ENCODE peak calls at places on chromosomes 3 and 15, in seven cellular contexts. One of them, this sample, is unnamed.

GRCh38 chr3:150144309-150144708 is 173.6 kb upstream of the PFN2 start:
- DNase-seq in astrocyte: no peak
- DNase-seq in pancreas: no peak
- DNase-seq in testis: no peak
- DNase-seq in cardiac muscle cell: no peak
- DNase-seq in ovary: no peak
- DNase-seq in PC-3: no peak
- DNase-seq in this sample: no peak

GRCh38 chr15:99399612-99400011 is 148.3 kb downstream of the LRRC28 start:
- DNase-seq in ovary: no peak
- DNase-seq in testis: no peak
- DNase-seq in cardiac muscle cell: peak; percentile 22
- DNase-seq in PC-3: no peak
- DNase-seq in astrocyte: no peak
- DNase-seq in pancreas: no peak
- DNase-seq in this sample: no peak

GRCh38 chr15:27550635-27551034 is 548.5 kb downstream of the OCA2 start:
- DNase-seq in testis: no peak
- DNase-seq in astrocyte: no peak
- DNase-seq in cardiac muscle cell: no peak
- DNase-seq in ovary: no peak
- DNase-seq in PC-3: no peak
- DNase-seq in pancreas: no peak
- DNase-seq in this sample: no peak

GRCh38 chr3:136819784-136820640 is 1.1 kb downstream of the SLC35G2 start:
- DNase-seq in ovary: peak; percentile 35
- DNase-seq in pancreas: peak; percentile 57
- DNase-seq in PC-3: peak; percentile 19
- DNase-seq in astrocyte: peak; percentile 62
- DNase-seq in cardiac muscle cell: peak; percentile 77
- DNase-seq in testis: peak; percentile 87
- DNase-seq in this sample: peak; percentile 60

GRCh38 chr15:62262305-62262941 is 97.3 kb upstream of the C2CD4B start:
- DNase-seq in ovary: no peak
- DNase-seq in PC-3: no peak
- DNase-seq in pancreas: no peak
- DNase-seq in cardiac muscle cell: no peak
- DNase-seq in testis: no peak
- DNase-seq in astrocyte: no peak
- DNase-seq in this sample: no peak

GRCh38 chr15:31297880-31298456 is 28.7 kb upstream of the KLF13 start:
- DNase-seq in astrocyte: no peak
- DNase-seq in testis: peak; percentile 3
- DNase-seq in pancreas: no peak
- DNase-seq in cardiac muscle cell: no peak
- DNase-seq in PC-3: peak; percentile 31
- DNase-seq in ovary: no peak
- DNase-seq in this sample: no peak

GRCh38 chr3:182713743-182714517 is 79.4 kb upstream of the ATP11B start:
- DNase-seq in cardiac muscle cell: peak; percentile 88
- DNase-seq in astrocyte: peak; percentile 45
- DNase-seq in pancreas: no peak
- DNase-seq in PC-3: peak; percentile 81
- DNase-seq in testis: no peak
- DNase-seq in ovary: no peak
- DNase-seq in this sample: peak; percentile 70

GRCh38 chr3:55591893-55592292 is 104.8 kb upstream of the WNT5A start:
- DNase-seq in testis: no peak
- DNase-seq in ovary: no peak
- DNase-seq in pancreas: no peak
- DNase-seq in cardiac muscle cell: no peak
- DNase-seq in astrocyte: peak; percentile 34
- DNase-seq in PC-3: no peak
- DNase-seq in this sample: no peak

GRCh38 chr15:80562846-80563245 is 132.3 kb upstream of the ABHD17C start:
- DNase-seq in cardiac muscle cell: no peak
- DNase-seq in astrocyte: no peak
- DNase-seq in PC-3: no peak
- DNase-seq in ovary: no peak
- DNase-seq in pancreas: no peak
- DNase-seq in testis: no peak
- DNase-seq in this sample: no peak

GRCh38 chr3:18409266-18409665 is 15.9 kb downstream of the SATB1 start:
- DNase-seq in testis: no peak
- DNase-seq in pancreas: no peak
- DNase-seq in cardiac muscle cell: no peak
- DNase-seq in astrocyte: no peak
- DNase-seq in PC-3: no peak
- DNase-seq in ovary: no peak
- DNase-seq in this sample: no peak

GRCh38 chr3:105527949-105528348 is 161.2 kb downstream of the ALCAM start:
- DNase-seq in ovary: no peak
- DNase-seq in cardiac muscle cell: no peak
- DNase-seq in PC-3: peak; percentile 85
- DNase-seq in pancreas: no peak
- DNase-seq in testis: no peak
- DNase-seq in astrocyte: peak; percentile 50
- DNase-seq in this sample: no peak

GRCh38 chr3:123757281-123757940 is 126.7 kb downstream of the MYLK start:
- DNase-seq in PC-3: no peak
- DNase-seq in ovary: no peak
- DNase-seq in pancreas: no peak
- DNase-seq in cardiac muscle cell: no peak
- DNase-seq in astrocyte: peak; percentile 11
- DNase-seq in testis: peak; percentile 24
- DNase-seq in this sample: peak; percentile 86

GRCh38 chr3:57752307-57752706 is 3.8 kb upstream of the SLMAP start:
- DNase-seq in cardiac muscle cell: no peak
- DNase-seq in testis: no peak
- DNase-seq in pancreas: no peak
- DNase-seq in PC-3: peak; percentile 92
- DNase-seq in astrocyte: peak; percentile 73
- DNase-seq in ovary: no peak
- DNase-seq in this sample: no peak

GRCh38 chr15:22240403-22240802 is 160.1 kb downstream of the OR4M2 start:
- DNase-seq in PC-3: no peak
- DNase-seq in cardiac muscle cell: no peak
- DNase-seq in pancreas: no peak
- DNase-seq in ovary: no peak
- DNase-seq in testis: no peak
- DNase-seq in astrocyte: no peak
- DNase-seq in this sample: no peak

GRCh38 chr15:45635191-45635638 is 386 bp downstream of the SQOR start:
- DNase-seq in ovary: peak; percentile 58
- DNase-seq in astrocyte: no peak
- DNase-seq in PC-3: peak; percentile 51
- DNase-seq in pancreas: peak; percentile 76
- DNase-seq in testis: peak; percentile 70
- DNase-seq in cardiac muscle cell: no peak
- DNase-seq in this sample: peak; percentile 70

GRCh38 chr3:142915636-142916035 is 26.8 kb upstream of the PCOLCE2 start:
- DNase-seq in cardiac muscle cell: no peak
- DNase-seq in ovary: no peak
- DNase-seq in testis: no peak
- DNase-seq in pancreas: no peak
- DNase-seq in PC-3: no peak
- DNase-seq in astrocyte: no peak
- DNase-seq in this sample: no peak

GRCh38 chr3:149343951-149344350 is 10.5 kb upstream of the TM4SF18 start:
- DNase-seq in astrocyte: no peak
- DNase-seq in PC-3: no peak
- DNase-seq in cardiac muscle cell: no peak
- DNase-seq in ovary: no peak
- DNase-seq in pancreas: no peak
- DNase-seq in testis: no peak
- DNase-seq in this sample: peak; percentile 20

GRCh38 chr3:82217571-82217970 is 456.1 kb upstream of the GBE1 start:
- DNase-seq in testis: no peak
- DNase-seq in cardiac muscle cell: no peak
- DNase-seq in pancreas: no peak
- DNase-seq in ovary: no peak
- DNase-seq in astrocyte: no peak
- DNase-seq in PC-3: no peak
- DNase-seq in this sample: no peak

GRCh38 chr15:45199136-45199810 is 11.5 kb upstream of the SHF start:
- DNase-seq in astrocyte: peak; percentile 8
- DNase-seq in testis: peak; percentile 49
- DNase-seq in cardiac muscle cell: no peak
- DNase-seq in PC-3: peak; percentile 26
- DNase-seq in pancreas: no peak
- DNase-seq in ovary: peak; percentile 43
- DNase-seq in this sample: peak; percentile 28

GRCh38 chr15:101294731-101295606 is at the start of gene SNRPA1:
- DNase-seq in pancreas: peak; percentile 99
- DNase-seq in cardiac muscle cell: peak; percentile 98
- DNase-seq in ovary: peak; percentile 98
- DNase-seq in astrocyte: peak; percentile 87
- DNase-seq in PC-3: peak; percentile 95
- DNase-seq in testis: peak; percentile 98
- DNase-seq in this sample: peak; percentile 97

GRCh38 chr3:156291269-156292123 is 171.1 kb downstream of the KCNAB1 start:
- DNase-seq in pancreas: no peak
- DNase-seq in cardiac muscle cell: peak; percentile 14
- DNase-seq in ovary: no peak
- DNase-seq in PC-3: no peak
- DNase-seq in astrocyte: peak; percentile 25
- DNase-seq in testis: peak; percentile 24
- DNase-seq in this sample: peak; percentile 11

GRCh38 chr3:162970292-162970691 is 1473.7 kb downstream of the OTOL1 start:
- DNase-seq in astrocyte: no peak
- DNase-seq in cardiac muscle cell: no peak
- DNase-seq in pancreas: no peak
- DNase-seq in ovary: no peak
- DNase-seq in testis: no peak
- DNase-seq in PC-3: no peak
- DNase-seq in this sample: no peak

GRCh38 chr15:85532689-85533088 is 152.3 kb downstream of the AKAP13 start:
- DNase-seq in PC-3: no peak
- DNase-seq in pancreas: peak; percentile 46
- DNase-seq in ovary: no peak
- DNase-seq in testis: no peak
- DNase-seq in cardiac muscle cell: no peak
- DNase-seq in astrocyte: no peak
- DNase-seq in this sample: no peak
- H3K4me1 ChIP-seq in PC-3: no peaks in the 10 kb centered on the region
- H3K4me1 ChIP-seq in pancreas: peaks cover 17% of the 10 kb centered on the region
- H3K4me1 ChIP-seq in ovary: no peaks in the 10 kb centered on the region
- H3K4me1 ChIP-seq in testis: peaks cover 9% of the 10 kb centered on the region
- H3K4me1 ChIP-seq in cardiac muscle cell: peaks cover 11% of the 10 kb centered on the region
- H3K4me1 ChIP-seq in astrocyte: peaks cover 6% of the 10 kb centered on the region
- H3K4me1 ChIP-seq in this sample: peaks cover 3% of the 10 kb centered on the region

GRCh38 chr3:172553526-172554252 is 30.5 kb upstream of the TNFSF10 start:
- DNase-seq in astrocyte: no peak
- DNase-seq in pancreas: no peak
- DNase-seq in testis: no peak
- DNase-seq in PC-3: no peak
- DNase-seq in cardiac muscle cell: no peak
- DNase-seq in ovary: no peak
- DNase-seq in this sample: no peak

GRCh38 chr3:172549144-172549543 is 25.9 kb upstream of the TNFSF10 start:
- DNase-seq in pancreas: no peak
- DNase-seq in testis: no peak
- DNase-seq in ovary: no peak
- DNase-seq in PC-3: no peak
- DNase-seq in astrocyte: peak; percentile 14
- DNase-seq in cardiac muscle cell: peak; percentile 35
- DNase-seq in this sample: no peak

GRCh38 chr3:172546628-172547214 is 23.5 kb upstream of the TNFSF10 start:
- DNase-seq in astrocyte: no peak
- DNase-seq in pancreas: no peak
- DNase-seq in PC-3: no peak
- DNase-seq in cardiac muscle cell: no peak
- DNase-seq in ovary: no peak
- DNase-seq in testis: no peak
- DNase-seq in this sample: no peak

GRCh38 chr3:172546105-172546504 is 22.9 kb upstream of the TNFSF10 start:
- DNase-seq in testis: no peak
- DNase-seq in pancreas: no peak
- DNase-seq in cardiac muscle cell: no peak
- DNase-seq in astrocyte: no peak
- DNase-seq in ovary: no peak
- DNase-seq in PC-3: peak; percentile 87
- DNase-seq in this sample: no peak

DNA sequence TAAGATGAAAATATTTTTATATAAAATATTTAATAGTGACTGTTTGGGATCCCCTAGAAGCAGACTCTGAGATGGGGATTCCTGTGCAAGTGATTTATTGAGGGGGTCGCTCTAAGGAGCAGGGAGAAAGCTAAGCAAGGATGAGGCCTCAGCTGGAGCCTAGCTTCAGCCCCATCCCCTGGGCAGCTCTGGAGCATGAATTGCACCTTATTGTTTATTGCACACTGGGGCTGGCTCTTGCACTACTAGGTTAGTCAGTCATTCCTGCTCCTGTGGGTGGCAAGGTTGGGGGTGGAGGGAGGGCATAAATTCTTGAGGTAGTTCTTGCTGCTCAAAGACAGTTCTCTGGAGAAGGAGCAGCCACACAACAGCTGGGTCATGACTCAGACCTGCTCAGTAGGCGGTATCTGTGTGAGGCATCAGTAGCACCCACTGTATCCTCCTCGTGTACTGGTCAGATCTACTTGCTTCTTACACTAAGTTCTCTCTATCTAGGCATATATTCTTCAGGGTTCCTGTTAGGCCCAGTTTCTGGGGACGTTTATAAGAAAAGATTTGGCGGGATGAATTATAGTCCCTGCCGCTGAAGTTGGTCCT is 27.2 kb upstream of the TNFSF10 start:
- DNase-seq in astrocyte: peak; percentile 96
- DNase-seq in pancreas: no peak
- DNase-seq in ovary: no peak
- DNase-seq in cardiac muscle cell: peak; percentile 84
- DNase-seq in PC-3: peak; percentile 80
- DNase-seq in testis: no peak
- DNase-seq in this sample: peak; percentile 19
- H3K27ac ChIP-seq in astrocyte: peak overlapping the region; percentile 26
- H3K27ac ChIP-seq in pancreas: no peak overlapping the region
- H3K27ac ChIP-seq in ovary: no peak overlapping the region
- H3K27ac ChIP-seq in cardiac muscle cell: no peak overlapping the region
- H3K27ac ChIP-seq in PC-3: no peak overlapping the region
- H3K27ac ChIP-seq in testis: no peak overlapping the region
- H3K27ac ChIP-seq in this sample: no peak overlapping the region

GRCh38 chr15:25250906-25251622 is 187.8 kb downstream of the UBE3A start:
- DNase-seq in ovary: no peak
- DNase-seq in pancreas: no peak
- DNase-seq in PC-3: no peak
- DNase-seq in astrocyte: no peak
- DNase-seq in testis: no peak
- DNase-seq in cardiac muscle cell: no peak
- DNase-seq in this sample: no peak
- H3K9me3 ChIP-seq in ovary: peaks cover 8% of the 10 kb centered on the region
- H3K9me3 ChIP-seq in pancreas: no peaks in the 10 kb centered on the region
- H3K9me3 ChIP-seq in PC-3: peaks cover 6% of the 10 kb centered on the region
- H3K9me3 ChIP-seq in astrocyte: peaks cover 25% of the 10 kb centered on the region
- H3K9me3 ChIP-seq in testis: no peaks in the 10 kb centered on the region
- H3K9me3 ChIP-seq in cardiac muscle cell: no peaks in the 10 kb centered on the region
- H3K9me3 ChIP-seq in this sample: no peaks in the 10 kb centered on the region

DNA sequence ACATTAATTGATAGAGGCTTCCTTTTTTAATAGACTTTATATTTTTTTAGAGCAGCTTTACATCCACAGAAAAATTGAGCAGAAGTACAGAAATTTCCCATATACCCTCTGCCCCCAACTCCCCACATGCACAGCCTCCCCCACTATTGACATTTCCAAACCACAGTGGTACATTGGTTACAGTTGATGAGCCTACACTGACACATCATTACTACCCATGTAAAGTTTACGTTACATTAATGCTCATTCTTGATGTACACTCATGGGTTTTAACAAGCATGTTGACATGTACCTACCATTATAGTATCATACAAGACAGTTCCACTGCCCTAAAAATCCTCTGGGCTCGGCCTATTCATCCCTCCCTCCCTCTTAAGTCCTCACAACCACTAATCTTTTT is 78.7 kb downstream of the USF3 start:
- DNase-seq in pancreas: no peak
- DNase-seq in PC-3: peak; percentile 10
- DNase-seq in testis: no peak
- DNase-seq in astrocyte: no peak
- DNase-seq in cardiac muscle cell: no peak
- DNase-seq in ovary: no peak
- DNase-seq in this sample: no peak
- H3K4me1 ChIP-seq in pancreas: no peaks in the 10 kb centered on the region
- H3K4me1 ChIP-seq in PC-3: no peaks in the 10 kb centered on the region
- H3K4me1 ChIP-seq in testis: no peaks in the 10 kb centered on the region
- H3K4me1 ChIP-seq in astrocyte: no peaks in the 10 kb centered on the region
- H3K4me1 ChIP-seq in cardiac muscle cell: no peaks in the 10 kb centered on the region
- H3K4me1 ChIP-seq in ovary: no peaks in the 10 kb centered on the region
- H3K4me1 ChIP-seq in this sample: peaks cover 3% of the 10 kb centered on the region